ENCODE peak calls at places on chromosome 5, in seven cellular contexts. One of them, this sample, is unnamed.

GRCh38 chr5:96318569-96319100 is 114.4 kb downstream of the PCSK1 start:
- DNase-seq in hepatocyte: no peak
- DNase-seq in A549: no peak
- DNase-seq in GM12865: no peak
- DNase-seq in ovary: no peak
- DNase-seq in HepG2: no peak
- DNase-seq in omental fat pad: no peak
- DNase-seq in this sample: no peak

GRCh38 chr5:146962801-146963355 is 84.3 kb upstream of the PPP2R2B start:
- DNase-seq in GM12865: no peak
- DNase-seq in hepatocyte: peak; percentile 58
- DNase-seq in omental fat pad: no peak
- DNase-seq in A549: peak; percentile 3
- DNase-seq in ovary: no peak
- DNase-seq in HepG2: no peak
- DNase-seq in this sample: no peak

GRCh38 chr5:170985486-170985885 is 123.7 kb downstream of the RANBP17 start:
- DNase-seq in ovary: no peak
- DNase-seq in GM12865: no peak
- DNase-seq in HepG2: no peak
- DNase-seq in A549: no peak
- DNase-seq in hepatocyte: no peak
- DNase-seq in omental fat pad: no peak
- DNase-seq in this sample: no peak

GRCh38 chr5:55391707-55392106 is 83.9 kb downstream of the MTREX start:
- DNase-seq in A549: no peak
- DNase-seq in GM12865: no peak
- DNase-seq in omental fat pad: no peak
- DNase-seq in ovary: no peak
- DNase-seq in hepatocyte: no peak
- DNase-seq in HepG2: no peak
- DNase-seq in this sample: no peak

GRCh38 chr5:91091471-91092234 is 291.5 kb downstream of the ARRDC3 start:
- DNase-seq in GM12865: no peak
- DNase-seq in HepG2: no peak
- DNase-seq in A549: no peak
- DNase-seq in ovary: no peak
- DNase-seq in hepatocyte: no peak
- DNase-seq in omental fat pad: no peak
- DNase-seq in this sample: no peak

GRCh38 chr5:132821791-132822190 is 8.7 kb downstream of the SHROOM1 start:
- DNase-seq in hepatocyte: peak; percentile 47
- DNase-seq in omental fat pad: no peak
- DNase-seq in ovary: no peak
- DNase-seq in HepG2: peak; percentile 69
- DNase-seq in GM12865: no peak
- DNase-seq in A549: no peak
- DNase-seq in this sample: no peak

GRCh38 chr5:32406650-32407049 is 37.9 kb downstream of the ZFR start:
- DNase-seq in ovary: no peak
- DNase-seq in GM12865: peak; percentile 17
- DNase-seq in hepatocyte: no peak
- DNase-seq in A549: no peak
- DNase-seq in HepG2: no peak
- DNase-seq in omental fat pad: no peak
- DNase-seq in this sample: no peak

GRCh38 chr5:141208478-141208877 is at the start of gene PCDHB12:
- DNase-seq in GM12865: no peak
- DNase-seq in A549: peak; percentile 9
- DNase-seq in HepG2: peak; percentile 12
- DNase-seq in ovary: peak; percentile 23
- DNase-seq in hepatocyte: no peak
- DNase-seq in omental fat pad: no peak
- DNase-seq in this sample: no peak

GRCh38 chr5:163190283-163190682 is 247.1 kb upstream of the CCNG1 start:
- DNase-seq in omental fat pad: no peak
- DNase-seq in GM12865: no peak
- DNase-seq in ovary: no peak
- DNase-seq in A549: no peak
- DNase-seq in HepG2: no peak
- DNase-seq in hepatocyte: no peak
- DNase-seq in this sample: no peak

GRCh38 chr5:137448868-137449267 is 50.3 kb downstream of the SPOCK1 start:
- DNase-seq in hepatocyte: no peak
- DNase-seq in A549: no peak
- DNase-seq in GM12865: no peak
- DNase-seq in omental fat pad: no peak
- DNase-seq in ovary: no peak
- DNase-seq in HepG2: no peak
- DNase-seq in this sample: no peak

GRCh38 chr5:14414615-14415515 is 166.7 kb upstream of the OTULINL start:
- DNase-seq in ovary: peak; percentile 7
- DNase-seq in HepG2: no peak
- DNase-seq in GM12865: peak; percentile 84
- DNase-seq in A549: no peak
- DNase-seq in hepatocyte: no peak
- DNase-seq in omental fat pad: no peak
- DNase-seq in this sample: peak; percentile 61

GRCh38 chr5:107937198-107937597 is 266.5 kb upstream of the EFNA5 start:
- DNase-seq in ovary: no peak
- DNase-seq in GM12865: no peak
- DNase-seq in omental fat pad: no peak
- DNase-seq in hepatocyte: peak; percentile 8
- DNase-seq in HepG2: no peak
- DNase-seq in A549: no peak
- DNase-seq in this sample: no peak

GRCh38 chr5:96157841-96158291 is 196.2 kb upstream of the ELL2 start:
- DNase-seq in A549: peak; percentile 40
- DNase-seq in hepatocyte: no peak
- DNase-seq in ovary: no peak
- DNase-seq in GM12865: no peak
- DNase-seq in omental fat pad: no peak
- DNase-seq in HepG2: no peak
- DNase-seq in this sample: no peak

GRCh38 chr5:132270706-132271105 is 13.2 kb downstream of the PDLIM4 start:
- DNase-seq in hepatocyte: no peak
- DNase-seq in omental fat pad: no peak
- DNase-seq in HepG2: no peak
- DNase-seq in ovary: no peak
- DNase-seq in GM12865: no peak
- DNase-seq in A549: no peak
- DNase-seq in this sample: no peak

GRCh38 chr5:157383151-157383810 is 76.7 kb upstream of the NIPAL4 start:
- DNase-seq in A549: no peak
- DNase-seq in omental fat pad: no peak
- DNase-seq in GM12865: no peak
- DNase-seq in ovary: no peak
- DNase-seq in hepatocyte: no peak
- DNase-seq in HepG2: no peak
- DNase-seq in this sample: no peak

GRCh38 chr5:14962604-14963003 is 91.0 kb upstream of the ANKH start:
- DNase-seq in ovary: no peak
- DNase-seq in hepatocyte: no peak
- DNase-seq in HepG2: no peak
- DNase-seq in omental fat pad: no peak
- DNase-seq in GM12865: no peak
- DNase-seq in A549: no peak
- DNase-seq in this sample: no peak

GRCh38 chr5:147407094-147407681 is 102.7 kb downstream of the DPYSL3 start:
- DNase-seq in hepatocyte: peak; percentile 38
- DNase-seq in ovary: no peak
- DNase-seq in GM12865: peak; percentile 17
- DNase-seq in omental fat pad: no peak
- DNase-seq in HepG2: no peak
- DNase-seq in A549: no peak
- DNase-seq in this sample: no peak

GRCh38 chr5:167030500-167031120 is 1260.8 kb upstream of the WWC1 start:
- DNase-seq in ovary: no peak
- DNase-seq in HepG2: no peak
- DNase-seq in A549: peak; percentile 24
- DNase-seq in hepatocyte: peak; percentile 14
- DNase-seq in omental fat pad: no peak
- DNase-seq in GM12865: no peak
- DNase-seq in this sample: peak; percentile 6

GRCh38 chr5:9716838-9717281 is 86.7 kb upstream of the TAS2R1 start:
- DNase-seq in ovary: no peak
- DNase-seq in HepG2: no peak
- DNase-seq in A549: no peak
- DNase-seq in hepatocyte: no peak
- DNase-seq in GM12865: peak; percentile 38
- DNase-seq in omental fat pad: no peak
- DNase-seq in this sample: no peak

GRCh38 chr5:4215143-4215542 is 619.5 kb downstream of the IRX1 start:
- DNase-seq in hepatocyte: no peak
- DNase-seq in GM12865: no peak
- DNase-seq in omental fat pad: no peak
- DNase-seq in HepG2: no peak
- DNase-seq in ovary: no peak
- DNase-seq in A549: no peak
- DNase-seq in this sample: no peak

GRCh38 chr5:111401906-111402305 is 110.4 kb downstream of the STARD4 start:
- DNase-seq in HepG2: no peak
- DNase-seq in ovary: no peak
- DNase-seq in hepatocyte: no peak
- DNase-seq in GM12865: no peak
- DNase-seq in A549: no peak
- DNase-seq in omental fat pad: no peak
- DNase-seq in this sample: no peak
- TF ChIP-seq CTCF in HepG2: no peak
- TF ChIP-seq CTCF in ovary: no peak
- TF ChIP-seq CTCF in hepatocyte: no peak
- TF ChIP-seq CTCF in GM12865: no peak
- TF ChIP-seq CTCF in A549: no peak
- TF ChIP-seq CTCF in omental fat pad: no peak
- TF ChIP-seq CTCF in this sample: no peak

DNA sequence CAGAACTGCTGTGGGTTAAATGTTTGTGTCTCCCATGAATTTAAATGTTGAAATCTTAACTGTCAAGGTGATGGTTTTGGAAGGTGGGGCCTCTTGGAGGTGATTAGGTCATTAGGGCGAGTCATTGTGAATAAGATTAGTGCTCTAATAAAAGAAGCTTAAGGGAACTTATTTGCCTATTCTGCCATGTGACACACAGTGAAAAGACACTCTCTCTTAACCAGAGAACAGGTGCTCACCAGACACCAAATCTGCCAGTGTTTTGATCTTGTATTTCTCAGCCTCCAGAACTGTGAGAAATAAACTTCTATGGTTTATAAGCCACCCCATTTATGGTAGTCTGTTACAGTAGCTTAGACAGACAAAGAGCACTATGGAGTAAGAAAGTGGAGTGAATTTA is 117.9 kb upstream of the SV2C start:
- DNase-seq in omental fat pad: no peak
- DNase-seq in hepatocyte: no peak
- DNase-seq in A549: no peak
- DNase-seq in GM12865: peak; percentile 23
- DNase-seq in ovary: no peak
- DNase-seq in HepG2: no peak
- DNase-seq in this sample: peak; percentile 10
- TF ChIP-seq CTCF in omental fat pad: no peak
- TF ChIP-seq CTCF in hepatocyte: no peak
- TF ChIP-seq CTCF in A549: no peak
- TF ChIP-seq CTCF in GM12865: no peak
- TF ChIP-seq CTCF in ovary: no peak
- TF ChIP-seq CTCF in HepG2: no peak
- TF ChIP-seq CTCF in this sample: no peak

DNA sequence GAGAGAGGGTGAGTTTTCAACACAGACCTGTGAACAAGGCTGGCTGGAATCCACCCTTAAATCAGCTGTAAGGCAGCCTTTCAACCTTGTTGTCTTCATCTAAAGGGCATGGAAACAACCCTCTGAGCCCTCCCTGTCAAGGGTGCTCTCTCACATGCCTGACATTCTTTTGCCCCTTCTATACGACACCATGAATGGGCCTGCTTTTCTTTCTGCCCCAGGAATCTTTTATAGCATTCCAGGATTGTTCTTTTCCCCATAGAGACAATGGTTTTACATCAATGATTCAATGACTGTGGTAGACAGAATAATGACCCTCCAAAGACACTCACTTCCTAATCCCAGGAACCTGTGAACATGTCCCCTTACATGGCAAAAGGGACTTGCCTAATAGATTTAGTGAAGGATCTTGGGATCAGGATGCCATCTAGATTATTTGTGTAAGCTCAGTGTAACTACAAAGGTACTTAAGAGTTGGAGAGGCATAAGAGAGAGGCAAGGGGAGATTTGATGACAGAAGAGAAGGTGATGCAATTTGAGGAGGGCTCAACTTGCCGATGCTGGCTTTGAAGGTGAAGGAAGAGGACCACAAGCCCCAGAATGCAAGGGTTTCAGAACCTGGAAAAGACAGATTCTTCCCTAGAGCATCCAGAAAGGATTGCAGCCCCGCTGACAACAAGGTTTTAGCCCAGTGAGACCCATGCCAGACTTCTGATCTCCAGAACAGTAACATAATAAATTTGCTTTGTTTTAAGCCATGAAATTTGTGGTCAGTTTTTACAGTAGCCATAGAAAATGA is 29.2 kb upstream of the HMHB1 start:
- DNase-seq in HepG2: no peak
- DNase-seq in A549: no peak
- DNase-seq in hepatocyte: no peak
- DNase-seq in GM12865: no peak
- DNase-seq in omental fat pad: no peak
- DNase-seq in ovary: no peak
- DNase-seq in this sample: no peak
- TF ChIP-seq CTCF in HepG2: no peak
- TF ChIP-seq CTCF in A549: no peak
- TF ChIP-seq CTCF in hepatocyte: no peak
- TF ChIP-seq CTCF in GM12865: no peak
- TF ChIP-seq CTCF in omental fat pad: no peak
- TF ChIP-seq CTCF in ovary: no peak
- TF ChIP-seq CTCF in this sample: no peak

GRCh38 chr5:81349161-81349560 is 44.8 kb downstream of the ACOT12 start:
- DNase-seq in hepatocyte: no peak
- DNase-seq in HepG2: no peak
- DNase-seq in GM12865: no peak
- DNase-seq in ovary: no peak
- DNase-seq in A549: no peak
- DNase-seq in omental fat pad: no peak
- DNase-seq in this sample: no peak

GRCh38 chr5:81350507-81350906 is 43.4 kb downstream of the ACOT12 start:
- DNase-seq in hepatocyte: no peak
- DNase-seq in GM12865: no peak
- DNase-seq in omental fat pad: no peak
- DNase-seq in A549: no peak
- DNase-seq in HepG2: no peak
- DNase-seq in ovary: no peak
- DNase-seq in this sample: no peak

GRCh38 chr5:81344736-81345135 is 43.3 kb downstream of the ZCCHC9 start:
- DNase-seq in HepG2: no peak
- DNase-seq in A549: no peak
- DNase-seq in GM12865: no peak
- DNase-seq in hepatocyte: no peak
- DNase-seq in ovary: no peak
- DNase-seq in omental fat pad: no peak
- DNase-seq in this sample: no peak

GRCh38 chr5:81345411-81346003 is 44.1 kb downstream of the ZCCHC9 start:
- DNase-seq in GM12865: no peak
- DNase-seq in HepG2: no peak
- DNase-seq in A549: no peak
- DNase-seq in ovary: no peak
- DNase-seq in omental fat pad: no peak
- DNase-seq in hepatocyte: no peak
- DNase-seq in this sample: no peak
- TF ChIP-seq CTCF in GM12865: no peak
- TF ChIP-seq CTCF in HepG2: no peak
- TF ChIP-seq CTCF in A549: no peak
- TF ChIP-seq CTCF in ovary: no peak
- TF ChIP-seq CTCF in omental fat pad: no peak
- TF ChIP-seq CTCF in hepatocyte: no peak
- TF ChIP-seq CTCF in this sample: no peak

This sample was measured in GM10248.